ENCODE peak calls at places on chromosomes 11 and 22, in eight cellular contexts. W, L, S, G, Q, U, X and C are unnamed samples.

GRCh38 chr22:19958083-19959042 is 16.7 kb upstream of the TXNRD2 start:
- DNase-seq in Q (no peak), G (no peak), W (no peak), L (no peak), U (no peak), X (peak), S (no peak), C (no peak)

GRCh38 chr22:47591016-47591415 is 828.6 kb downstream of the TBC1D22A start:
- DNase-seq in G (no peak), U (no peak), W (no peak), X (no peak), Q (no peak), S (no peak), L (no peak), C (no peak)

GRCh38 chr11:112801286-112802088 is 159.7 kb upstream of the NCAM1 start:
- DNase-seq in S (no peak), L (no peak), G (no peak), W (no peak), X (no peak), Q (no peak), U (no peak), C (no peak)

GRCh38 chr22:41525450-41526225 is 18.6 kb downstream of the POLR3H start:
- DNase-seq in Q (no peak), U (no peak), X (no peak), W (no peak), L (no peak), S (no peak), G (no peak), C (no peak)

GRCh38 chr22:32855023-32855756 is 53.7 kb downstream of the TIMP3 start:
- DNase-seq in S (no peak), Q (no peak), W (no peak), L (no peak), X (no peak), G (no peak), U (no peak), C (no peak)

GRCh38 chr11:130070109-130070828 is 575 bp downstream of the APLP2 start:
- DNase-seq in G (no peak), U (no peak), S (peak), Q (no peak), X (peak), L (peak), W (peak), C (peak)

GRCh38 chr11:110903830-110904229 is 191.6 kb upstream of the ARHGAP20 start:
- DNase-seq in S (no peak), X (no peak), Q (no peak), L (no peak), U (no peak), G (no peak), W (no peak), C (no peak)

GRCh38 chr11:111633248-111633647 is 31.0 kb downstream of the SIK2 start:
- DNase-seq in W (no peak), U (no peak), L (no peak), X (no peak), G (no peak), S (no peak), Q (no peak), C (no peak)

GRCh38 chr11:112294688-112295340 is 34.2 kb upstream of the PLET1 start:
- DNase-seq in U (no peak), Q (no peak), L (no peak), G (no peak), S (no peak), W (peak), X (no peak), C (no peak)

GRCh38 chr22:35276019-35276418 is 18.7 kb downstream of the HMGXB4 start:
- DNase-seq in X (no peak), Q (no peak), U (no peak), G (no peak), L (no peak), S (no peak), W (no peak), C (no peak)

GRCh38 chr11:46659908-46660307 is 40.5 kb downstream of the ARHGAP1 start:
- DNase-seq in Q (no peak), L (no peak), X (no peak), U (no peak), S (no peak), G (no peak), W (no peak), C (no peak)

GRCh38 chr11:97963528-97964331 is 1057.0 kb upstream of the CNTN5 start:
- DNase-seq in W (no peak), S (no peak), U (no peak), L (no peak), Q (no peak), G (no peak), X (no peak), C (no peak)

GRCh38 chr11:128865490-128865889 is 1.6 kb downstream of the KCNJ1 start:
- DNase-seq in G (no peak), S (no peak), X (no peak), Q (no peak), W (no peak), U (no peak), L (no peak), C (no peak)

GRCh38 chr11:62552465-62552782 is 5.8 kb upstream of the AHNAK start:
- DNase-seq in L (no peak), S (no peak), G (no peak), Q (no peak), X (no peak), W (peak), U (no peak), C (no peak)

GRCh38 chr11:3134651-3135490 is 30.2 kb downstream of the OSBPL5 start:
- DNase-seq in X (peak), S (no peak), L (no peak), G (no peak), U (no peak), W (no peak), Q (no peak), C (no peak)

GRCh38 chr11:15815246-15816209 is 540.8 kb downstream of the SOX6 start:
- DNase-seq in L (no peak), G (no peak), Q (no peak), W (no peak), X (no peak), U (no peak), S (no peak), C (no peak)

GRCh38 chr11:2519879-2520735 is 75.3 kb downstream of the KCNQ1 start:
- DNase-seq in U (no peak), G (no peak), L (no peak), X (peak), Q (no peak), S (no peak), W (no peak), C (no peak)